ENCODE peak calls at places on chromosome 9, in seven cellular contexts. N, D, C, A, R, E and H are unnamed samples.

GRCh38 chr9:125405938-125406811 is 144.5 kb downstream of the GAPVD1 start:
- DNase-seq in N (no peak), E (no peak), R (no peak), A (no peak), C (no peak), D (no peak), H (no peak)

GRCh38 chr9:34413229-34413852 is 36.6 kb upstream of the MYORG start:
- DNase-seq in R (no peak), A (no peak), E (peak), N (peak), D (peak), C (no peak), H (peak)

GRCh38 chr9:86997158-86997557 is 49.9 kb upstream of the GAS1 start:
- DNase-seq in C (no peak), E (no peak), D (no peak), A (no peak), R (no peak), N (no peak), H (no peak)

GRCh38 chr9:129826344-129826743 is 2.4 kb upstream of the TOR1A start:
- DNase-seq in N (no peak), A (no peak), D (no peak), R (no peak), C (no peak), E (no peak), H (no peak)

GRCh38 chr9:98811051-98811650 is 3.7 kb downstream of the GALNT12 start:
- DNase-seq in A (no peak), C (peak), N (peak), R (no peak), E (peak), D (no peak), H (no peak)

GRCh38 chr9:113906411-113907110 is 30.5 kb downstream of the ZNF618 start:
- DNase-seq in E (no peak), D (no peak), A (no peak), R (no peak), C (no peak), N (peak), H (no peak)

GRCh38 chr9:96441798-96442445 is 8.0 kb upstream of the HABP4 start:
- DNase-seq in E (no peak), D (no peak), C (no peak), A (no peak), R (no peak), N (no peak), H (no peak)

GRCh38 chr9:137972355-137972987 is 94.9 kb downstream of the CACNA1B start:
- DNase-seq in R (no peak), C (no peak), D (peak), E (no peak), N (no peak), A (no peak), H (no peak)

GRCh38 chr9:75148551-75148950 is 60.2 kb downstream of the OSTF1 start:
- DNase-seq in A (no peak), E (peak), R (no peak), D (no peak), N (peak), C (peak), H (no peak)

GRCh38 chr9:30289435-30289834 is 2095.0 kb upstream of the ACO1 start:
- DNase-seq in C (no peak), R (no peak), E (no peak), A (no peak), N (no peak), D (no peak), H (no peak)

GRCh38 chr9:17614929-17615328 is 36.1 kb downstream of the SH3GL2 start:
- DNase-seq in E (no peak), R (no peak), C (no peak), A (no peak), D (no peak), N (no peak), H (no peak)

GRCh38 chr9:121651014-121651294 is 480 bp upstream of the DAB2IP start:
- DNase-seq in N (no peak), D (no peak), E (no peak), C (no peak), R (no peak), A (no peak), H (no peak)

GRCh38 chr9:81083062-81083461 is 606.3 kb downstream of the TLE1 start:
- DNase-seq in C (no peak), N (peak), A (no peak), R (no peak), D (no peak), E (no peak), H (no peak)

GRCh38 chr9:73038613-73039012 is 85.8 kb upstream of the ALDH1A1 start:
- DNase-seq in E (peak), A (no peak), N (peak), R (no peak), D (peak), C (no peak), H (no peak)

GRCh38 chr9:133089271-133089671 is 27.5 kb downstream of the CEL start:
- DNase-seq in N (no peak), R (no peak), C (no peak), A (no peak), E (no peak), D (no peak), H (no peak)

GRCh38 chr9:3528466-3528865 is 2.7 kb upstream of the RFX3 start:
- DNase-seq in A (no peak), N (no peak), R (peak), C (no peak), E (no peak), D (no peak), H (peak)

GRCh38 chr9:114250235-114250568 is 72.7 kb upstream of the ORM1 start:
- DNase-seq in R (no peak), C (peak), E (peak), D (peak), A (no peak), N (peak), H (no peak)

GRCh38 chr9:79673614-79674013 is 101.8 kb downstream of the TLE4 start:
- DNase-seq in C (no peak), A (no peak), D (no peak), R (no peak), E (no peak), N (no peak), H (no peak)

GRCh38 chr9:69391487-69391886 is 66.5 kb downstream of the ENTREP1 start:
- DNase-seq in A (no peak), E (no peak), R (no peak), N (no peak), C (no peak), D (no peak), H (no peak)

GRCh38 chr9:16445141-16445920 is 425.1 kb downstream of the BNC2 start:
- DNase-seq in C (peak), A (no peak), E (peak), N (peak), R (no peak), D (no peak), H (no peak)

GRCh38 chr9:2234371-2234893 is 219.3 kb downstream of the SMARCA2 start:
- DNase-seq in C (no peak), R (no peak), N (no peak), E (peak), A (no peak), D (peak), H (no peak)

GRCh38 chr9:23621166-23621565 is 204.9 kb downstream of the ELAVL2 start:
- DNase-seq in E (no peak), N (no peak), C (no peak), D (no peak), A (no peak), R (no peak), H (no peak)